ENCODE peak calls at places on chromosome 21, in ten cellular contexts. Y, B, S, T, W, D, N, K, U and Q are unnamed samples.
A peak's percentile ranks its signal among the peaks of the same experiment; 100 is the strongest.

GRCh38 chr21:37074546-37074945 is 1.5 kb downstream of the TTC3 start:
- DNase-seq in Y (no peak), B (no peak), S (no peak), T (no peak), W (no peak), D (no peak), N (no peak), K (no peak), U (no peak), Q (no peak)

GRCh38 chr21:25371831-25372434 is 235.3 kb downstream of the MRPL39 start:
- DNase-seq in Y (no peak), B (no peak), S (no peak), T (no peak), W (no peak), D (peak; percentile 26), N (no peak), K (no peak), U (no peak), Q (no peak)

GRCh38 chr21:41684381-41685245 is 82.2 kb downstream of the RIPK4 start:
- DNase-seq in Y (peak; percentile 81), B (no peak), S (no peak), T (peak; percentile 80), W (no peak), D (peak; percentile 33), N (no peak), K (peak; percentile 68), U (peak; percentile 80), Q (no peak)

GRCh38 chr21:27189870-27190269 is 223.0 kb upstream of the ADAMTS5 start:
- DNase-seq in Y (no peak), B (no peak), S (no peak), T (no peak), W (no peak), D (no peak), N (no peak), K (no peak), U (no peak), Q (no peak)

GRCh38 chr21:28229811-28230210 is 762.9 kb downstream of the LTN1 start:
- DNase-seq in Y (no peak), B (no peak), S (no peak), T (no peak), W (no peak), D (peak; percentile 87), N (no peak), K (peak; percentile 87), U (peak; percentile 94), Q (no peak)

GRCh38 chr21:36323032-36323431 is 3.0 kb downstream of the MORC3 start:
- DNase-seq in Y (no peak), B (no peak), S (no peak), T (no peak), W (peak; percentile 35), D (no peak), N (no peak), K (no peak), U (peak; percentile 57), Q (no peak)

GRCh38 chr21:17468698-17469097 is 44.1 kb upstream of the CXADR start:
- DNase-seq in Y (no peak), B (no peak), S (no peak), T (no peak), W (no peak), D (no peak), N (no peak), K (no peak), U (no peak), Q (no peak)

GRCh38 chr21:44657635-44658183 is at the start of gene KRTAP12-3:
- DNase-seq in Y (no peak), B (no peak), S (no peak), T (no peak), W (peak; percentile 27), D (no peak), N (peak; percentile 49), K (no peak), U (no peak), Q (no peak)

GRCh38 chr21:46594276-46594675 is 10.6 kb downstream of the S100B start:
- DNase-seq in Y (no peak), B (no peak), S (no peak), T (no peak), W (no peak), D (no peak), N (no peak), K (no peak), U (no peak), Q (no peak)

GRCh38 chr21:35275776-35276175 is 226.7 kb upstream of the RUNX1 start:
- DNase-seq in Y (no peak), B (no peak), S (no peak), T (no peak), W (no peak), D (no peak), N (no peak), K (peak; percentile 38), U (no peak), Q (no peak)

GRCh38 chr21:41928621-41929220 is 25.1 kb downstream of the C2CD2 start:
- DNase-seq in Y (no peak), B (no peak), S (peak; percentile 75), T (no peak), W (peak; percentile 90), D (no peak), N (no peak), K (peak; percentile 14), U (no peak), Q (peak; percentile 14)

GRCh38 chr21:37266515-37267221 is 466 bp downstream of the VPS26C start:
- DNase-seq in Y (no peak), B (no peak), S (no peak), T (no peak), W (no peak), D (peak; percentile 32), N (no peak), K (peak; percentile 50), U (peak; percentile 18), Q (no peak)

GRCh38 chr21:41612674-41613250 is 104.8 kb upstream of the TMPRSS2 start:
- DNase-seq in Y (peak; percentile 57), B (peak; percentile 75), S (no peak), T (peak; percentile 74), W (no peak), D (peak; percentile 96), N (no peak), K (peak; percentile 72), U (peak; percentile 87), Q (peak; percentile 98)

GRCh38 chr21:26572668-26573381 is at the start of gene CYYR1:
- DNase-seq in Y (no peak), B (no peak), S (no peak), T (peak; percentile 69), W (no peak), D (peak; percentile 54), N (no peak), K (peak; percentile 9), U (no peak), Q (no peak)

GRCh38 chr21:44550807-44551206 is 498 bp downstream of the KRTAP10-2 start:
- DNase-seq in Y (no peak), B (no peak), S (no peak), T (no peak), W (no peak), D (no peak), N (no peak), K (no peak), U (no peak), Q (no peak)

GRCh38 chr21:36902793-36903192 is 63.7 kb downstream of the HLCS start:
- DNase-seq in Y (no peak), B (no peak), S (no peak), T (no peak), W (no peak), D (no peak), N (no peak), K (peak; percentile 24), U (no peak), Q (no peak)

GRCh38 chr21:33968082-33968997 is 52.7 kb upstream of the ATP5PO start:
- DNase-seq in Y (peak; percentile 69), B (no peak), S (no peak), T (no peak), W (peak; percentile 56), D (peak; percentile 62), N (no peak), K (peak; percentile 67), U (peak; percentile 83), Q (no peak)

GRCh38 chr21:42220138-42220701 is 1.3 kb downstream of the ABCG1 start:
- DNase-seq in Y (peak; percentile 34), B (peak; percentile 57), S (peak; percentile 68), T (no peak), W (peak; percentile 83), D (peak; percentile 76), N (peak; percentile 63), K (peak; percentile 63), U (peak; percentile 91), Q (no peak)

GRCh38 chr21:37460196-37460595 is 93.6 kb downstream of the DYRK1A start:
- DNase-seq in Y (no peak), B (no peak), S (no peak), T (no peak), W (no peak), D (no peak), N (no peak), K (no peak), U (no peak), Q (no peak)